ENCODE peak calls at places on chromosomes 7 and 10, in seven cellular contexts. K is sigmoid colon, J is tibial artery, U is keratinocyte, A is foreskin fibroblast, C is adipocyte, L is SJSA1. D is an unnamed sample.

GRCh38 chr10:70119197-70119596 is 13.4 kb downstream of the AIFM2 start:
- DNase-seq in K (no peak), J (no peak), U (no peak), A (no peak), C (no peak), L (no peak), D (no peak)

GRCh38 chr7:16026253-16027020 is 340.0 kb upstream of the MEOX2 start:
- DNase-seq in K (peak), J (no peak), U (no peak), A (peak), C (peak), L (no peak), D (peak)

GRCh38 chr7:17301491-17302101 is 3.1 kb downstream of the AHR start:
- DNase-seq in K (peak), J (no peak), U (no peak), A (peak), C (peak), L (peak), D (no peak)

GRCh38 chr7:70303780-70304179 is 705.5 kb downstream of the AUTS2 start:
- DNase-seq in K (no peak), J (no peak), U (no peak), A (no peak), C (no peak), L (no peak), D (no peak)

GRCh38 chr10:34996843-34997242 is 93.3 kb downstream of the CUL2 start:
- DNase-seq in K (no peak), J (no peak), U (no peak), A (peak), C (no peak), L (no peak), D (no peak)

GRCh38 chr7:125848157-125848556 is 918.5 kb upstream of the POT1 start:
- DNase-seq in K (no peak), J (no peak), U (no peak), A (no peak), C (no peak), L (no peak), D (no peak)

GRCh38 chr7:135143874-135144668 is 3.8 kb upstream of the TMEM140 start:
- DNase-seq in K (no peak), J (no peak), U (no peak), A (no peak), C (no peak), L (no peak), D (no peak)

GRCh38 chr10:6053816-6054581 is 8.2 kb downstream of the IL2RA start:
- DNase-seq in K (peak), J (peak), U (no peak), A (no peak), C (no peak), L (no peak), D (no peak)

GRCh38 chr7:28802450-28802849 is 155.7 kb downstream of the TRIL start:
- DNase-seq in K (no peak), J (no peak), U (no peak), A (no peak), C (peak), L (no peak), D (no peak)

GRCh38 chr7:73703985-73704639 is 15.4 kb downstream of the STX1A start:
- DNase-seq in K (peak), J (no peak), U (no peak), A (peak), C (no peak), L (no peak), D (no peak)

GRCh38 chr7:46586406-46586805 is 665.3 kb upstream of the IGFBP3 start:
- DNase-seq in K (no peak), J (no peak), U (no peak), A (peak), C (peak), L (no peak), D (no peak)

GRCh38 chr10:109735776-109736175 is 187.5 kb downstream of the XPNPEP1 start:
- DNase-seq in K (no peak), J (no peak), U (no peak), A (no peak), C (no peak), L (no peak), D (no peak)

GRCh38 chr10:110865804-110866482 is 5.8 kb upstream of the PDCD4 start:
- DNase-seq in K (no peak), J (no peak), U (no peak), A (peak), C (peak), L (peak), D (peak)

GRCh38 chr7:3105856-3106255 is 62.2 kb upstream of the CARD11 start:
- DNase-seq in K (no peak), J (no peak), U (no peak), A (no peak), C (no peak), L (no peak), D (no peak)

GRCh38 chr7:103651978-103652377 is 206.0 kb upstream of the SLC26A5 start:
- DNase-seq in K (no peak), J (no peak), U (no peak), A (no peak), C (no peak), L (no peak), D (no peak)

GRCh38 chr7:157809154-157809862 is 472.5 kb downstream of the DNAJB6 start:
- DNase-seq in K (no peak), J (no peak), U (no peak), A (no peak), C (no peak), L (no peak), D (no peak)

GRCh38 chr7:4006687-4007086 is 675.4 kb upstream of the FOXK1 start:
- DNase-seq in K (peak), J (no peak), U (peak), A (no peak), C (no peak), L (no peak), D (no peak)

GRCh38 chr7:139775829-139776266 is 1.9 kb downstream of the HIPK2 start:
- DNase-seq in K (peak), J (peak), U (no peak), A (peak), C (peak), L (peak), D (peak)

GRCh38 chr10:2897619-2898508 is 169.5 kb upstream of the PFKP start:
- DNase-seq in K (no peak), J (no peak), U (no peak), A (no peak), C (no peak), L (no peak), D (no peak)

GRCh38 chr7:3897430-3898385 is 596.7 kb downstream of the SDK1 start:
- DNase-seq in K (no peak), J (no peak), U (no peak), A (peak), C (peak), L (peak), D (peak)

GRCh38 chr7:139582130-139582650 is 58.7 kb downstream of the CLEC2L start:
- DNase-seq in K (no peak), J (no peak), U (no peak), A (no peak), C (no peak), L (no peak), D (no peak)

GRCh38 chr10:121926669-121927360 is 1.0 kb downstream of the ATE1 start:
- DNase-seq in K (no peak), J (no peak), U (no peak), A (peak), C (peak), L (no peak), D (no peak)

GRCh38 chr10:79070611-79071534 is 2.1 kb downstream of the ZMIZ1 start:
- DNase-seq in K (peak), J (peak), U (peak), A (peak), C (peak), L (peak), D (peak)

GRCh38 chr10:75495434-75496190 is 64.2 kb downstream of the LRMDA start:
- DNase-seq in K (no peak), J (no peak), U (no peak), A (no peak), C (no peak), L (no peak), D (no peak)

GRCh38 chr10:42551582-42552187 is 86.7 kb downstream of the ZNF33B start:
- DNase-seq in K (no peak), J (no peak), U (no peak), A (no peak), C (no peak), L (peak), D (no peak)

GRCh38 chr10:11468126-11468742 is 143.2 kb downstream of the USP6NL start:
- DNase-seq in K (no peak), J (no peak), U (no peak), A (no peak), C (no peak), L (no peak), D (no peak)

GRCh38 chr7:137169282-137169698 is 174.2 kb downstream of the PTN start:
- DNase-seq in K (peak), J (no peak), U (no peak), A (peak), C (peak), L (peak), D (no peak)

GRCh38 chr10:88114368-88114767 is 250.9 kb downstream of the PTEN start:
- DNase-seq in K (no peak), J (peak), U (no peak), A (peak), C (peak), L (no peak), D (peak)

GRCh38 chr7:143392875-143393266 is 11.7 kb downstream of the ZYX start:
- DNase-seq in K (no peak), J (peak), U (no peak), A (peak), C (no peak), L (no peak), D (no peak)

GRCh38 chr7:143390098-143390772 is 9.1 kb downstream of the ZYX start:
- DNase-seq in K (no peak), J (peak), U (no peak), A (peak), C (no peak), L (no peak), D (no peak)

GRCh38 chr7:143391462-143392404 is 10.6 kb downstream of the ZYX start:
- DNase-seq in K (peak), J (peak), U (no peak), A (peak), C (peak), L (no peak), D (no peak)

GRCh38 chr7:143389316-143390097 is 8.4 kb downstream of the ZYX start:
- DNase-seq in K (peak), J (peak), U (no peak), A (peak), C (no peak), L (no peak), D (no peak)

DNA sequence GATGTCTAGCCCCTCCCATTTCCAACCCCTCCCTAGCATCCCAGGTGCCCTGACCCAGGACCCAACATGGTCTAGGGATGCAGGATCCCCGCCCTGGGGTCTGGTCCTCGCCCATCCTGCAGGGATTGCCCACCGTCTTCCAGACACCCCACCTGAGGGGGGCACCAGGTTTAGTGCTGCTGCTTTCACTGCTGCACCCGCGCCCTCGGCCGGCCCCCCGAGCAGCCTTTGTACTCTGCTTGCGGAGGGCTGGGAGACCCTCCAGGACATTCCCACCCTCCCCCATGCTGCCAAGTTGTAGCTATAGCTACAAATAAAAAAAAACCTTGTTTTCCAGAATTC is 9.6 kb downstream of the ZYX start:
- DNase-seq in K (peak), J (peak), U (no peak), A (no peak), C (no peak), L (no peak), D (no peak)
- H3K4me3 ChIP-seq in K (no peak), J (no peak), U (no peak), A (no peak), C (no peak), L (no peak), D (no peak)

GRCh38 chr10:97180367-97180763 is 5.4 kb downstream of the SLIT1 start:
- DNase-seq in K (no peak), J (no peak), U (no peak), A (no peak), C (no peak), L (no peak), D (no peak)
- H3K4me3 ChIP-seq in K (no peak), J (no peak), U (no peak), A (no peak), C (no peak), L (no peak), D (no peak)

GRCh38 chr10:90858489-90858968 is 690 bp upstream of the HTR7 start:
- DNase-seq in K (no peak), J (no peak), U (no peak), A (no peak), C (no peak), L (no peak), D (no peak)

GRCh38 chr10:90855126-90855525 is 2.7 kb downstream of the HTR7 start:
- DNase-seq in K (no peak), J (no peak), U (no peak), A (no peak), C (no peak), L (no peak), D (no peak)

GRCh38 chr10:90857635-90858488 is at the start of gene HTR7:
- DNase-seq in K (peak), J (peak), U (no peak), A (peak), C (peak), L (peak), D (peak)

GRCh38 chr10:90856261-90856660 is 1.6 kb downstream of the HTR7 start:
- DNase-seq in K (no peak), J (no peak), U (no peak), A (peak), C (no peak), L (no peak), D (no peak)

DNA sequence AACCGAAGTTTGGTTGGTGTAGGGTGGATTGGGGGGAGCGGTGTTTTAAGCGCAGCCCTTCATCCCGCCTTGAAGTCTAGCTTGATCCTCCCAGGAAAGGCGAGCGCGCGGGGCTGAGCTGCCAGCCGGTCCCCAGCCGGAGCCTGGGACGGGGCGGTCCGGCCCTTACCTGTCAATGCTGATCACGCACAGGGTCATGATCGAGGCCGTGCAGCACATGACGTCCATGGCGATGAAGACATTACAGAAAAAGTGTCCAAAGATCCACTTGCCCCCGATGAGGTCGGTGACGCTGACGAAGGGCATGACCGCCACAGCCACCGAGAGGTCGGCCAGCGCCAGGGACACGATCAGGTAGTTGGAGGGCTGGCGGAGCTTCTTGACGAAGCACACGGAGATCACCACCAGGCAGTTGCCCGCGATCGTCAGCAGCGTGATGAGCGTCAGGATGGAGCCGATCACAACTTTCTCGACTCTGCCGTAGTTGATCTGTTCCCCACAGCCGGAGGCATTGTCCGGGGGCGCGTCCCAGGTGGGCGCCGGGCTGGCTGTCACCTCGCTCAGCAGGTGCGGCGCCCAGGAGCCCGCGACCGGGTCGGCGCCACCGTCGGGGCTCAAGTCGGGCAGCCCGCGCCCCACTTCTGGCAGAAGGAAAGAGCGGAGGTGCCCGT is 740 bp downstream of the HTR7 start:
- DNase-seq in K (no peak), J (no peak), U (no peak), A (peak), C (no peak), L (no peak), D (no peak)
- H3K4me3 ChIP-seq in K (peak), J (peak), U (peak), A (peak), C (peak), L (peak), D (peak)

DNA sequence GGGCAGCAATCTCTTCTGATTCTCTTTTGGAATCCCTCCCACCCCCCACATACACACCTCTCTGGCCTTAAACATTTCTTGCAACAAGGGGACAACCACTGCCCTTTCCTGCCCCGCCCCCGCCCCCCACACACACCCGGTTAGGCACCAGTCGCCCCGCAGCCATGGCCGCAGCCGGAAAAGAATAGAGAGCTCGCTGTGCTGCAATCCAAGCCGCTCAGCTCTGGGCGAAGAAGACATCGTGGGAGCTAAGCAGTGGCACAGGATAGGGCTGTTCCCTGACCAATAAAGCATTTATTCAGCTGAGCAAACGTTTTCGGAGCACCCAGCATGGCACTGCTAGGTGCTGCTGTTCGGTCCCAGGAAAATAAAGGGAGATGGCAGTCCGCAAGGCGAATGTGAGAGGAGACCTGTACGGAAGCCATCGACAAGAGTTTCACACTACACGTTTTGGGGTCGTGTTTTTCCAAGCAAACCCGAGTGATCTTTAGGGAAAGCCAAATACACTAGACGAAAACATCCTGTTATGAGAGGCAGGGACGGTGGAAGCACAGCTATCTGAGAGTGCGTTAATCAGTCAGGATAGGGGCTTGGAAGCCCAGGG is 18.3 kb downstream of the SKIDA1 start:
- DNase-seq in K (no peak), J (no peak), U (no peak), A (no peak), C (no peak), L (no peak), D (no peak)
- H3K4me3 ChIP-seq in K (no peak), J (no peak), U (no peak), A (no peak), C (no peak), L (no peak), D (no peak)

GRCh38 chr7:12110425-12110824 is 100.7 kb upstream of the TMEM106B start:
- DNase-seq in K (no peak), J (no peak), U (no peak), A (no peak), C (no peak), L (no peak), D (no peak)

GRCh38 chr7:12107841-12108249 is 103.2 kb upstream of the TMEM106B start:
- DNase-seq in K (no peak), J (no peak), U (no peak), A (peak), C (peak), L (peak), D (no peak)

DNA sequence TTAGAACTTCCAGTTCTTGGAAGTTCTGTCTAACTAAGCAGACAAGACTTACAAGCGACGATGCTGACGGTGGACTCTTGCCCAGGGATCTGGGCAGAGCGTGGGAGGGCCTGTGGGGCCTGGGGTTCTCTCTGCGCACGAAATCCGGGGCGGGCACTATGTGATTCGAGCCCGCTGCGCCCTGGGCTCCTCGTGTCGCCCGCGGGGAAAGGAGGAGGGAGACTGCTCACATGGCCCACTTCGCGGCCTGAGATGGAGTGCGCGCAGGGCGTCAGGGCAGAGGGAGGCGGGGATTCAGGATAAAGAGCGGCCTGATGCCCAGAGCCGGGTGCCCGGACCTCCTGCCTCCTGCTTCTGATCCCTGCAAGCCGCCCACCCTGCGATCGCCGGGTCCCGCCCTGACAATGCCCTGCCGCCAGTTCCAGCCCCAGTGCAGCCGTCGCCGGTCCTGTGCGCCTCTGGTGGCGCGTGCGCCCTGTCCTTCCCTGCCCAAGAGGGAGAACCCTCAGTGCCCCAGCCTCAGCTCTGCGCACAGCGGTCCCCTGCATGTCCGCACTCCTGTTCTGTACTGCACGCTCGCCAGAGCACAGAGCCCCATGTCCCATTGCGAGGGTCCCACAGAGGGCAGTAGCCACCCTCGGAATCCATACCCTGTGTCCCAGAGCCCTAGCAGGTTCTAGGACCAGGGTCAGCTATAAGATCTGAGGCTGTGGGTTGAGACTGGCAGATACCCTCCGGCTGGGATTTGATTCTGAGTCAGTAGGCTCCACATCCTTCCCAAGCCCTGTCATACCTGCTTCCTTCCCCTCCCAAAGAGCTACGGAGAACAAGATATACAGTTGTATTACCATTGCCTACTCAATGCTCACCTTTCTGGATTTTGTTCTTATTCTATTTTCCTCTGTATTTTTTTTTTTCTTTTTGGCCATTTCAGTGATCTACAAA is 99.4 kb upstream of the TMEM106B start:
- DNase-seq in K (peak), J (no peak), U (no peak), A (peak), C (peak), L (no peak), D (peak)
- H3K4me3 ChIP-seq in K (peak), J (peak), U (no peak), A (peak), C (peak), L (no peak), D (peak)